ENCODE peak calls at places on chromosomes 4 and X, in five cellular contexts. Z is HCT116, U is PC-3, X is SK-N-SH, V is neural progenitor cell. A is an unnamed sample.

GRCh38 chrX:67094061-67094460 is 449.8 kb upstream of the AR start:
- DNase-seq in U (no peak), Z (no peak), X (no peak), V (no peak), A (no peak)

GRCh38 chrX:22526339-22526738 is 253.6 kb downstream of the CBLL2 start:
- DNase-seq in X (no peak), U (peak; percentile 93), V (no peak), Z (peak; percentile 51), A (no peak)

GRCh38 chr4:106541253-106541652 is 172.7 kb upstream of the GIMD1 start:
- DNase-seq in V (no peak), U (peak; percentile 55), Z (no peak), X (no peak), A (no peak)

GRCh38 chr4:188053302-188053701 is 56.1 kb downstream of the TRIML2 start:
- DNase-seq in Z (no peak), U (no peak), V (peak; percentile 16), X (no peak), A (no peak)

GRCh38 chrX:106939566-106939965 is 19.4 kb downstream of the CLDN2 start:
- DNase-seq in Z (no peak), X (no peak), U (no peak), V (no peak), A (no peak)

GRCh38 chr4:26372525-26373172 is 51.8 kb downstream of the RBPJ start:
- DNase-seq in V (peak; percentile 16), Z (no peak), X (peak; percentile 51), U (peak; percentile 62), A (peak; percentile 92)

GRCh38 chrX:110159865-110160264 is 157.0 kb downstream of the TMEM164 start:
- DNase-seq in Z (no peak), V (no peak), X (no peak), U (no peak), A (peak; percentile 42)

GRCh38 chr4:23979534-23979933 is 89.7 kb upstream of the PPARGC1A start:
- DNase-seq in Z (no peak), U (no peak), V (peak; percentile 39), X (no peak), A (no peak)

GRCh38 chrX:29470029-29470428 is 745.3 kb upstream of the MAGEB2 start:
- DNase-seq in U (no peak), V (no peak), X (no peak), Z (peak; percentile 33), A (no peak)

GRCh38 chr4:182881928-182882327 is 35.3 kb downstream of the DCTD start:
- DNase-seq in X (peak; percentile 85), U (no peak), Z (no peak), V (no peak), A (no peak)

GRCh38 chrX:69014200-69014599 is 151.1 kb downstream of the PJA1 start:
- DNase-seq in Z (no peak), V (no peak), U (no peak), X (no peak), A (no peak)

GRCh38 chrX:150365051-150365952 is 2.2 kb downstream of the MAMLD1 start:
- DNase-seq in U (peak; percentile 57), Z (peak; percentile 35), X (peak; percentile 78), V (peak; percentile 85), A (peak; percentile 46)

GRCh38 chrX:24186986-24187385 is 37.5 kb downstream of the ZFX start:
- DNase-seq in U (no peak), V (no peak), X (no peak), Z (no peak), A (no peak)

GRCh38 chr4:1504786-1505500 is 98.7 kb upstream of the NKX1-1 start:
- DNase-seq in Z (no peak), U (no peak), X (peak; percentile 17), V (no peak), A (no peak)

GRCh38 chr4:139599594-139600374 is 43.8 kb upstream of the SETD7 start:
- DNase-seq in U (peak; percentile 88), Z (no peak), X (no peak), V (no peak), A (no peak)

GRCh38 chr4:8542776-8543525 is 37.2 kb upstream of the GPR78 start:
- DNase-seq in X (no peak), Z (no peak), U (no peak), V (no peak), A (no peak)

GRCh38 chr4:172865103-172865502 is 303.5 kb upstream of the GALNT7 start:
- DNase-seq in U (no peak), Z (no peak), X (no peak), V (no peak), A (no peak)

GRCh38 chr4:6065166-6065565 is 46.9 kb upstream of the C4orf50 start:
- DNase-seq in V (no peak), U (no peak), Z (no peak), X (no peak), A (no peak)

GRCh38 chrX:68658530-68658929 is 11.1 kb downstream of the STARD8 start:
- DNase-seq in X (no peak), V (peak; percentile 65), Z (no peak), U (no peak), A (no peak)

GRCh38 chr4:81757706-81758105 is 286.0 kb upstream of the RASGEF1B start:
- DNase-seq in U (no peak), V (peak; percentile 11), Z (no peak), X (no peak), A (no peak)

GRCh38 chrX:24242649-24243556 is 71.0 kb downstream of the SUPT20HL2 start:
- DNase-seq in U (no peak), V (no peak), Z (no peak), X (no peak), A (peak; percentile 80)

GRCh38 chr4:123484291-123484926 is 87.8 kb downstream of the SPRY1 start:
- DNase-seq in U (peak; percentile 14), V (no peak), Z (no peak), X (no peak), A (no peak)

GRCh38 chrX:45781901-45782553 is 581.4 kb upstream of the DIPK2B start:
- DNase-seq in X (no peak), V (peak; percentile 16), Z (no peak), U (peak; percentile 78), A (peak; percentile 43)
- TF ChIP-seq CTCF in X (peak; percentile 64), V (peak; percentile 13), Z (peak; percentile 16), U (peak; percentile 60), A (peak; percentile 39)

DNA sequence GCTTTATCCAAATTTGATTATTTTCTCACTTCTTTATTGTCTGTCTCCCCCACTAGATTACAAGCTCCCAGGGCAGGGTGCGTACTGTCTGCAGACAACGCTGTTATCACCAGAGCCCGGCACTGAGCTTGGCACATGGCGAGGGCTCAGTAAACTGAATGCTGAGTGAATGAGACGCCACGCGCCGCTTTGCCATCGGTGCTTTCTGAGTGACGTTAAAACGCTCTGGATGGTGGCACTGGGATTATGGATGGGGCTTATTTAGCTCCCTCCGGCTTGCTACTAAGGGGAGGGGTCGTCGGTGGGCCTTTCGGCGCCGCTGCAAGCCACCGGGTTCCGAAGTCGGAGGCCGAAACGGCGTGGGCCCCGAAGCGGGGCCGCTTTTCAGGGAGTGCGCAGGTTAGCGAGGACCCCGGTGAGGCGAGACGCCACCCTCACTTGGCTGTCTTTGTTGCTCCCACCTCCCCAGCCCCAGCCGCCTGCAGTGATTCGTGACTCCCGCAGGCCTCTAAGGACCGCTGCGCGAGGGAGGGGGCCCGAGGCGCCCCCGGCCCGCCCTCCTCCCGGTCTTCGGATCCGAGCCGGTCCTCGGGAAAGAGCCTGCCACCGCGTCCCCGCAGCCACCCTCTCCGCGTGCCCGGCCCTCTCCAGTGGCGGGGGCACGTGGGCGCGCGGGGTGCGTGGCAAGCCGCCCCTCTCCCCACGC is 566 bp upstream of the FHL1 start:
- DNase-seq in X (no peak), U (peak; percentile 7), V (peak; percentile 49), Z (no peak), A (peak; percentile 47)
- H3K9ac ChIP-seq in X (peak overlapping the region; percentile 51), U (peak overlapping the region; percentile 75), V (no peak overlapping the region), Z (no peak overlapping the region), A (peak overlapping the region; percentile 80)

DNA sequence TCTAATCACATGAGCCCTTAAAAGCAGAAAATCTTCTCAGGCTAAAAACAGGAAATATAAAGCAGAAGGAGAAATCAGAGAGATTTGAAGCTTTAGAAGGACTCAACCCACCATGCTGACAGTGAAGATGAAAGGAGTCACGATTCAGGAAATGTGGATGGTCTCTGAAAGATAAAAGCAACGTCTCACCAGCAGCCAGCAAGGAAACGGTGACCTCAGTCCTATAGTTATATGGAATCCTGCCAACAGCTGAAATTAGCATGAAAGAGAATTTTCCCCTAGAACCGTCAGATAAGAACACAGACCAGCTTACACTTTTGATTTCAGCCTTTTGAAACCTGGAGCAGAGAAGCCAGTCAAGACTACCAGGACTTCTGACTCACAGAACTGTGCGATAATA is 715.7 kb upstream of the HTR2C start:
- DNase-seq in U (no peak), V (no peak), X (peak; percentile 4), Z (no peak), A (peak; percentile 21)
- TF ChIP-seq EZH2phosphoT487 in U (no peak), V (no peak), X (no peak), Z (no peak), A (no peak)

DNA sequence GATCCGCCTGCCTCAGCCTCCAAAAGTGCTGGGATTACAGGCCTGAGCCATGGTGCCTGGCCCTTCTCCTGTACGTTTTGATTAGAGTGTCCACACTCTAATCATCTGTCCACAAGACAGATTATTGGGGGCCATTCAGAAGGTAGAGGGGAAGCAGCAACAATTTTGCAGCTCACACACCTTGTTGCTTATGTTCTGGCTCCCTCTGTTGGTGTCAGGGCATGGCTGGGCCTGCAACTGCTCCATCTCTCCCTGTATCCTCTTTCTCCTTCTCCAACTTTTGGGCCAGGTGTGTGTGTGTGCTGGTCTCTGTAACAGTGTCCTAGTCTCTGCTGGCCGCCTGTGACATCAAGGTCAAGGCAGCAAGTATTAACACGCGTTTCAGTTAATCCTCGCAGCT is 125.5 kb upstream of the MBNL3 start:
- DNase-seq in Z (no peak), V (peak; percentile 23), X (no peak), U (peak; percentile 38), A (peak; percentile 9)
- TF ChIP-seq CTCF in Z (peak; percentile 28), V (peak; percentile 50), X (no peak), U (peak; percentile 59), A (peak; percentile 35)

DNA sequence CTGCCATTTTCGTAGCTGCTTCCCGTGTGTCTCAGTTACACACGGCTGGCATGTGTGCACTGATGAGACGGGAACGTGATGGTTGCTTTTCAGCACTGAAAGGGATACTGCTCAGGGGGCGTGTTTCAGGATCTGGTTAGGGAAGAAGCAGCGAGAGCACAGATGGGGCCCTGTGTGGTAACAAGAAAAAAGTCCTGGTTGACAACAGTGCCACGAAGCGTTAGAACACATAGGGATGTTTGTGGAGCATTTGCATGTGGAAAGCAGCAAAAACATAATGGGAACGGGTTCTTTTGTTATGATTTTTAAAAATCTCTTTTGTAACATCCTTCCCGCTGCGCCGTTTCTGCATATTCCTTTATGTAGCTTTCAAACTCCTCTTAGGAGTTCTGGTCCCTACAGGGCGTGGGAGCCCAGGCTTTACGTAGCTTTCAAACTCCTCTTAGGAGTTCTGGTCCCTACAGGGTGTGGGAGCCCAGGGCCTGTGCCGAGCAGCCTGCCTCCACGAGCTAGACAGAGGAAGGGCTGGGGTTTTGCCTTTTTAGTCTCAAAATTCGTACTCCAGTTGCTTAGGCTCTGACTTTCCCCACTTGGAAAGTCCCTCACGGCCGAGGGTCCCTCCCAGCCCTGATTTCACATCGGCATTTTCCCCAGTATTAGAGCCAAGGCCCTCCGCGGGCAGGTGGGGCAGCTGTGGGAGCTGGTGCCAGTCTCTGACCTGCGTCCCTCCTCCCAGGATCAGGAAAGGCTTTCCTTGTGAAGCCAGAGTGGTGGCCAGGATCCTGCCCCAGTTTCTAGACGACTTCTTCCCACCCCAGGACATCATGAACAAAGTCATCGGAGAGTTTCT is 11.0 kb upstream of the MSANTD1 start:
- DNase-seq in V (peak; percentile 21), Z (no peak), U (no peak), X (no peak), A (no peak)
- H3K9ac ChIP-seq in V (no peak overlapping the region), Z (no peak overlapping the region), U (no peak overlapping the region), X (no peak overlapping the region), A (no peak overlapping the region)